ENCODE peak calls at places on chromosomes 11 and 22, in six cellular contexts. A is mucosa of descending colon, V is AG04449, H is transverse colon, Z is AG09309, R is thoracic aorta. X is an unnamed sample.

GRCh38 chr11:40338739-40339138 is 1120.7 kb downstream of the LRRC4C start:
- DNase-seq in V (no peak), A (no peak), H (no peak), R (no peak), Z (no peak), X (peak; percentile 11)

GRCh38 chr11:71379722-71380121 is 68.5 kb downstream of the DHCR7 start:
- DNase-seq in Z (no peak), R (no peak), A (no peak), H (no peak), V (no peak), X (no peak)

GRCh38 chr11:27380796-27381195 is 17.8 kb upstream of the CCDC34 start:
- DNase-seq in V (no peak), A (no peak), R (no peak), H (no peak), Z (no peak), X (no peak)

GRCh38 chr22:38706101-38706884 is 549 bp downstream of the GTPBP1 start:
- DNase-seq in A (peak; percentile 76), Z (no peak), V (no peak), H (peak; percentile 61), R (no peak), X (no peak)

GRCh38 chr11:71137376-71137775 is 115.0 kb downstream of the SHANK2 start:
- DNase-seq in V (no peak), Z (no peak), R (no peak), A (no peak), H (no peak), X (no peak)

GRCh38 chr11:132278801-132279574 is 908.6 kb downstream of the NTM start:
- DNase-seq in R (no peak), V (no peak), H (no peak), Z (peak; percentile 4), A (no peak), X (peak; percentile 15)

GRCh38 chr11:61893981-61894380 is 2.6 kb upstream of the FADS3 start:
- DNase-seq in R (no peak), Z (peak; percentile 74), V (peak; percentile 75), H (no peak), A (no peak), X (peak; percentile 65)

GRCh38 chr11:121090145-121090721 is 10.8 kb upstream of the TECTA start:
- DNase-seq in A (no peak), R (no peak), Z (no peak), V (no peak), H (no peak), X (no peak)

GRCh38 chr11:120400564-120401364 is 64.6 kb downstream of the ARHGEF12 start:
- DNase-seq in A (no peak), V (peak; percentile 92), R (no peak), H (peak; percentile 23), Z (peak; percentile 95), X (peak; percentile 94)

DNA sequence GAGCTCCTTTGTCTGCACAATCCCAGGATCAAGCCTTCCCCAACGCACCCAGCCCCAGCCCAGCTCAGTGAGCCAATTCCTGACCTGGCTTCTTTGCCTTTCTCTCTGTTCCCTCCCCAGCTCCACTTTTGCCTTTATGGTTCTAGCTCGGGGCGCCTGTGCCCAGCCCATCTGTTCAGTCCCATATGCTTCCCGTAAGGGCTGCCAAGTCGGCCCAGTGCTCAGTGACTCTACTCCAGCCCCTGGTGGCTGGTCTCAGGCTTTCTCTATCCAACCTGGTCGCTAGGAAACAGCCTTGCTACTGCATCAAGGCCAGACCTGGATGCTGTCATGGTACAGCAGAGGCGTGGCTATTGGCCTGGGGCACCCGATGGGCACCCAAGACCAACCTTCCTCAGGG is 178.1 kb downstream of the DSCAML1 start:
- DNase-seq in R (no peak), H (no peak), Z (no peak), A (no peak), V (no peak), X (no peak)
- H3K4me3 ChIP-seq in R (no peak overlapping the region), H (no peak overlapping the region), Z (no peak overlapping the region), A (no peak overlapping the region), V (no peak overlapping the region), X (no peak overlapping the region)

DNA sequence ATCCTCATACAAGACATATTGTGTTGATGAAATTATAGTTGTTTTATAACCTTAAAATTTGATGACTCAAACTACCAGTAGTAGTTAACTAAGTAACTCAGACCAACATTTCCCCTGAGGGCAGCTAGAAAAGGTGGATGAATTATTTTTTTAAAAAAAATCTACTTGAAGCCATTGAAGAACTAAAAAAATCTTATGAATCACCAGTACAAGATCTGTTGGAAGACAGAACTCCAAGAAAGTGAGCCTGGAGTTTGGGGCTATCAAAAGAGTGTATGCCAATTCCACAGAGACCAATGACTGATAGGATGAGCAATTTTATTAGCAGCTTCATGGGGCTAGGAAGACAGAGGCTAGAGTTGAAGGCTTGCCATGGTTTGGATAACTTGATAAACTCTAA is 72.4 kb downstream of the CYP2R1 start:
- DNase-seq in A (no peak), H (no peak), V (no peak), Z (no peak), R (no peak), X (no peak)
- TF ChIP-seq CTCF in A (no peak), H (no peak), V (no peak), Z (no peak), R (no peak), X (no peak)

GRCh38 chr11:19661827-19662226 is 50.8 kb upstream of the NAV2 start:
- DNase-seq in A (no peak), Z (no peak), V (no peak), H (no peak), R (no peak), X (no peak)

GRCh38 chr11:19660076-19660475 is 52.6 kb upstream of the NAV2 start:
- DNase-seq in H (no peak), R (no peak), A (no peak), Z (no peak), V (no peak), X (no peak)

GRCh38 chr11:19656140-19656541 is 56.5 kb upstream of the NAV2 start:
- DNase-seq in V (no peak), R (no peak), A (no peak), Z (no peak), H (no peak), X (no peak)

GRCh38 chr11:19659529-19659928 is 53.1 kb upstream of the NAV2 start:
- DNase-seq in R (no peak), Z (no peak), H (no peak), A (no peak), V (no peak), X (no peak)

GRCh38 chr11:19658344-19658743 is 54.3 kb upstream of the NAV2 start:
- DNase-seq in R (no peak), H (no peak), A (no peak), Z (no peak), V (no peak), X (no peak)
- H3K4me3 ChIP-seq in R (no peak overlapping the region), H (no peak overlapping the region), A (no peak overlapping the region), Z (no peak overlapping the region), V (no peak overlapping the region), X (no peak overlapping the region)

GRCh38 chr11:102518296-102519094 is 12.1 kb downstream of the MMP7 start:
- DNase-seq in R (no peak), H (no peak), Z (no peak), A (no peak), V (no peak), X (no peak)
- TF ChIP-seq CTCF in R (no peak), H (no peak), Z (peak; percentile 18), A (no peak), V (no peak), X (no peak)

GRCh38 chr11:107598225-107599139 is 7.5 kb downstream of the ELMOD1 start:
- DNase-seq in H (no peak), Z (no peak), A (no peak), V (no peak), R (no peak), X (no peak)
- H3K4me3 ChIP-seq in H (no peak overlapping the region), Z (no peak overlapping the region), A (no peak overlapping the region), V (no peak overlapping the region), R (no peak overlapping the region), X (no peak overlapping the region)

GRCh38 chr11:124586247-124586860 is 16.6 kb downstream of the OR8A1 start:
- DNase-seq in V (peak; percentile 9), H (peak; percentile 44), R (no peak), Z (peak; percentile 20), A (peak; percentile 68), X (peak; percentile 23)
- TF ChIP-seq CTCF in V (peak; percentile 66), H (peak; percentile 54), R (peak; percentile 38), Z (peak; percentile 75), A (peak; percentile 29), X (peak; percentile 74)